ENCODE peak calls at places on chromosomes 1 and 21, in five cellular contexts. P is naive thymus-derived CD8-positive, alpha-beta T cell; K is MV-4-11; Y is activated CD8-positive, alpha-beta memory T cell treated with anti-CD3 and anti-CD28 coated beads, Interleukin-2, amount 10 ng/mL, durations not matched to agents 7 days and 5 days; X is neural progenitor cell. J is an unnamed sample.

GRCh38 chr1:41322835-41323234 is 38.4 kb upstream of the FOXO6 start:
- DNase-seq in Y (peak; percentile 52), P (peak; percentile 27), X (peak; percentile 80), K (peak; percentile 41), J (no peak)

GRCh38 chr21:41726970-41727783 is 39.7 kb downstream of the RIPK4 start:
- DNase-seq in P (no peak), Y (no peak), K (no peak), X (no peak), J (no peak)

GRCh38 chr1:22710688-22711024 is at the start of gene EPHB2:
- DNase-seq in P (no peak), K (no peak), X (peak; percentile 82), Y (no peak), J (no peak)

GRCh38 chr21:45542242-45542666 is at the start of gene SLC19A1:
- DNase-seq in P (peak; percentile 73), K (peak; percentile 26), Y (peak; percentile 82), X (peak; percentile 82), J (peak; percentile 19)

GRCh38 chr1:25748531-25749205 is 51.3 kb upstream of the SELENON start:
- DNase-seq in K (no peak), X (no peak), Y (no peak), P (no peak), J (no peak)

GRCh38 chr1:18480315-18481189 is at the start of gene KLHDC7A:
- DNase-seq in X (peak; percentile 75), K (no peak), Y (no peak), P (no peak), J (peak; percentile 100)

GRCh38 chr1:76465030-76465429 is 390.5 kb downstream of the ST6GALNAC3 start:
- DNase-seq in K (no peak), Y (no peak), X (no peak), P (no peak), J (no peak)

GRCh38 chr1:233614743-233615521 is 1.0 kb downstream of the KCNK1 start:
- DNase-seq in Y (no peak), X (peak; percentile 14), P (no peak), K (no peak), J (peak; percentile 40)

GRCh38 chr21:42384999-42385398 is 10.9 kb downstream of the TMPRSS3 start:
- DNase-seq in Y (no peak), X (no peak), P (no peak), K (peak; percentile 55), J (no peak)

GRCh38 chr1:18923721-18924610 is 21.6 kb upstream of the ALDH4A1 start:
- DNase-seq in X (no peak), Y (peak; percentile 53), P (peak; percentile 27), K (peak; percentile 63), J (no peak)

GRCh38 chr1:39957299-39958020 is 2.5 kb downstream of the MFSD2A start:
- DNase-seq in Y (no peak), P (no peak), X (no peak), K (no peak), J (no peak)

GRCh38 chr21:36134820-36135390 is at the start of gene CBR3:
- DNase-seq in K (no peak), X (peak; percentile 48), Y (peak; percentile 67), P (peak; percentile 42), J (peak; percentile 72)

GRCh38 chr1:201655243-201655642 is 116.3 kb downstream of the NAV1 start:
- DNase-seq in X (peak; percentile 41), Y (no peak), K (no peak), P (no peak), J (no peak)

GRCh38 chr21:35088235-35088865 is 39.2 kb upstream of the RUNX1 start:
- DNase-seq in X (no peak), P (no peak), K (no peak), Y (no peak), J (no peak)

GRCh38 chr1:5981009-5981380 is 11.2 kb downstream of the NPHP4 start:
- DNase-seq in X (no peak), K (no peak), P (no peak), Y (no peak), J (no peak)

GRCh38 chr1:66553846-66554245 is 19.9 kb downstream of the SGIP1 start:
- DNase-seq in Y (no peak), P (no peak), X (no peak), K (no peak), J (peak; percentile 81)

GRCh38 chr1:66996018-66996682 is 57.8 kb downstream of the SLC35D1 start:
- DNase-seq in X (peak; percentile 78), P (peak; percentile 74), K (peak; percentile 88), Y (peak; percentile 76), J (peak; percentile 53)

GRCh38 chr1:92768915-92769314 is 16.0 kb downstream of the EVI5 start:
- DNase-seq in P (no peak), Y (no peak), K (no peak), X (no peak), J (no peak)

GRCh38 chr1:230797376-230798186 is 50.4 kb downstream of the CAPN9 start:
- DNase-seq in X (peak; percentile 81), K (peak; percentile 24), Y (no peak), P (no peak), J (peak; percentile 46)